ENCODE peak calls at places on chromosome 18, in seven cellular contexts. W is PC-3, X is GM12878, L is heart right ventricle, U is adrenal gland, D is upper lobe of right lung, K is left lung. R is an unnamed sample. For H3K4me1, the result is how much of the 10 kb centered on the place peaks cover.

GRCh38 chr18:69974365-69974764 is 26.7 kb upstream of the CD226 start:
- DNase-seq in U (no peak), X (no peak), D (no peak), L (no peak), W (peak), K (no peak), R (no peak)

GRCh38 chr18:6855767-6856166 is 126.3 kb downstream of the ARHGAP28 start:
- DNase-seq in D (no peak), W (no peak), U (no peak), K (no peak), L (no peak), X (no peak), R (no peak)

GRCh38 chr18:35039633-35040032 is 1.6 kb upstream of the MAPRE2 start:
- DNase-seq in X (no peak), D (no peak), U (no peak), K (no peak), L (no peak), W (peak), R (no peak)

GRCh38 chr18:37489011-37489410 is 76.6 kb downstream of the CELF4 start:
- DNase-seq in K (no peak), X (no peak), D (no peak), L (no peak), U (no peak), W (no peak), R (no peak)

GRCh38 chr18:74064510-74064909 is 83.1 kb downstream of the FBXO15 start:
- DNase-seq in X (no peak), W (peak), K (no peak), U (no peak), D (no peak), L (no peak), R (no peak)

GRCh38 chr18:22983175-22983574 is 50.0 kb downstream of the RBBP8 start:
- DNase-seq in L (no peak), K (no peak), X (no peak), W (peak), U (no peak), D (no peak), R (no peak)

GRCh38 chr18:45760443-45761036 is 36.6 kb downstream of the SLC14A1 start:
- DNase-seq in X (no peak), W (no peak), D (no peak), K (no peak), U (no peak), L (no peak), R (no peak)

GRCh38 chr18:28174181-28174906 is 2.6 kb downstream of the CDH2 start:
- DNase-seq in X (no peak), K (no peak), W (no peak), U (no peak), D (no peak), L (no peak), R (no peak)

GRCh38 chr18:60538891-60539290 is 166.3 kb upstream of the MC4R start:
- DNase-seq in L (no peak), D (no peak), W (no peak), K (no peak), U (no peak), X (no peak), R (no peak)

GRCh38 chr18:65235966-65236634 is 514.7 kb upstream of the CDH7 start:
- DNase-seq in K (no peak), U (peak), D (no peak), X (no peak), L (no peak), W (peak), R (no peak)

GRCh38 chr18:40066368-40066767 is 1888.7 kb upstream of the PIK3C3 start:
- DNase-seq in W (no peak), L (no peak), X (no peak), K (no peak), U (no peak), D (no peak), R (no peak)

GRCh38 chr18:10051877-10052631 is 138.2 kb downstream of the VAPA start:
- DNase-seq in L (peak), W (no peak), U (no peak), D (no peak), X (no peak), K (no peak), R (no peak)

GRCh38 chr18:73645175-73645715 is 502.4 kb downstream of the FBXO15 start:
- DNase-seq in D (no peak), U (no peak), W (peak), X (no peak), L (no peak), K (no peak), R (no peak)

GRCh38 chr18:25089470-25089869 is 262.5 kb downstream of the ZNF521 start:
- DNase-seq in U (no peak), D (no peak), L (no peak), X (no peak), W (peak), K (no peak), R (no peak)

GRCh38 chr18:62925031-62925688 is 209.8 kb downstream of the PHLPP1 start:
- DNase-seq in K (no peak), U (no peak), X (no peak), L (no peak), D (no peak), W (peak), R (no peak)

GRCh38 chr18:79607361-79607930 is 72.2 kb upstream of the CTDP1 start:
- DNase-seq in W (no peak), X (no peak), K (peak), D (peak), U (no peak), L (no peak), R (no peak)

GRCh38 chr18:6561029-6561861 is 146.5 kb upstream of the L3MBTL4 start:
- DNase-seq in U (peak), L (peak), D (peak), X (no peak), K (peak), W (peak), R (no peak)

GRCh38 chr18:25230658-25231326 is 121.2 kb downstream of the ZNF521 start:
- DNase-seq in K (peak), L (peak), X (no peak), U (peak), W (peak), D (no peak), R (peak)

GRCh38 chr18:28204154-28204553 is 27.2 kb upstream of the CDH2 start:
- DNase-seq in X (no peak), D (no peak), L (no peak), W (peak), K (no peak), U (peak), R (no peak)

GRCh38 chr18:25345432-25345831 is 6.5 kb downstream of the ZNF521 start:
- DNase-seq in U (no peak), W (no peak), L (no peak), X (no peak), D (no peak), K (no peak), R (no peak)

GRCh38 chr18:33020877-33021276 is 248.1 kb upstream of the KLHL14 start:
- DNase-seq in D (no peak), W (no peak), K (no peak), L (no peak), X (no peak), U (no peak), R (no peak)

GRCh38 chr18:10230072-10230471 is 224.4 kb upstream of the APCDD1 start:
- DNase-seq in L (no peak), D (no peak), W (peak), X (no peak), K (no peak), U (peak), R (no peak)

GRCh38 chr18:63963610-63964256 is 6.1 kb upstream of the SERPINB8 start:
- DNase-seq in L (peak), U (peak), X (no peak), D (no peak), W (peak), K (no peak), R (no peak)

GRCh38 chr18:35203001-35203553 is 37.8 kb upstream of the ZNF397 start:
- DNase-seq in U (no peak), X (no peak), L (no peak), W (no peak), K (no peak), D (no peak), R (no peak)

GRCh38 chr18:28837100-28837499 is 660.2 kb upstream of the CDH2 start:
- DNase-seq in D (no peak), L (no peak), W (no peak), X (no peak), U (no peak), K (no peak), R (no peak)

GRCh38 chr18:47246027-47246971 is 5.2 kb downstream of the SKOR2 start:
- DNase-seq in L (no peak), U (no peak), K (no peak), W (no peak), D (no peak), X (no peak), R (no peak)

GRCh38 chr18:43772907-43773306 is 495.6 kb upstream of the SYT4 start:
- DNase-seq in K (no peak), D (no peak), L (peak), X (no peak), W (no peak), U (no peak), R (no peak)

GRCh38 chr18:57141208-57142129 is 5.4 kb upstream of the BOD1L2 start:
- DNase-seq in U (no peak), W (peak), L (no peak), X (no peak), K (no peak), D (peak), R (no peak)

GRCh38 chr18:63965716-63966330 is 4.1 kb upstream of the SERPINB8 start:
- DNase-seq in U (no peak), X (no peak), L (no peak), D (no peak), K (no peak), W (no peak), R (no peak)

GRCh38 chr18:12904012-12904516 is 20.0 kb upstream of the PTPN2 start:
- DNase-seq in X (no peak), D (no peak), U (peak), L (peak), K (peak), W (no peak), R (peak)

GRCh38 chr18:35064291-35064690 is 23.1 kb downstream of the MAPRE2 start:
- DNase-seq in D (no peak), W (no peak), X (no peak), L (no peak), K (no peak), U (no peak), R (no peak)

GRCh38 chr18:55833543-55833942 is 245.6 kb upstream of the TCF4 start:
- DNase-seq in L (no peak), X (no peak), K (no peak), W (peak), U (no peak), D (no peak), R (no peak)

GRCh38 chr18:67410075-67410474 is 106.4 kb downstream of the DSEL start:
- DNase-seq in U (no peak), W (no peak), K (no peak), X (no peak), D (no peak), L (no peak), R (no peak)

GRCh38 chr18:41871229-41872000 is 83.6 kb upstream of the PIK3C3 start:
- DNase-seq in D (no peak), L (no peak), U (no peak), K (no peak), X (no peak), W (peak), R (no peak)

GRCh38 chr18:4605222-4605621 is 150.1 kb upstream of the DLGAP1 start:
- DNase-seq in L (no peak), D (no peak), X (no peak), K (no peak), W (no peak), U (no peak), R (no peak)

GRCh38 chr18:44917865-44918476 is 237.3 kb downstream of the SETBP1 start:
- DNase-seq in D (no peak), W (no peak), K (no peak), L (no peak), U (no peak), X (no peak), R (no peak)

GRCh38 chr18:13558132-13558531 is 168.2 kb downstream of the FAM210A start:
- DNase-seq in K (no peak), W (peak), U (no peak), X (no peak), L (peak), D (no peak), R (no peak)

DNA sequence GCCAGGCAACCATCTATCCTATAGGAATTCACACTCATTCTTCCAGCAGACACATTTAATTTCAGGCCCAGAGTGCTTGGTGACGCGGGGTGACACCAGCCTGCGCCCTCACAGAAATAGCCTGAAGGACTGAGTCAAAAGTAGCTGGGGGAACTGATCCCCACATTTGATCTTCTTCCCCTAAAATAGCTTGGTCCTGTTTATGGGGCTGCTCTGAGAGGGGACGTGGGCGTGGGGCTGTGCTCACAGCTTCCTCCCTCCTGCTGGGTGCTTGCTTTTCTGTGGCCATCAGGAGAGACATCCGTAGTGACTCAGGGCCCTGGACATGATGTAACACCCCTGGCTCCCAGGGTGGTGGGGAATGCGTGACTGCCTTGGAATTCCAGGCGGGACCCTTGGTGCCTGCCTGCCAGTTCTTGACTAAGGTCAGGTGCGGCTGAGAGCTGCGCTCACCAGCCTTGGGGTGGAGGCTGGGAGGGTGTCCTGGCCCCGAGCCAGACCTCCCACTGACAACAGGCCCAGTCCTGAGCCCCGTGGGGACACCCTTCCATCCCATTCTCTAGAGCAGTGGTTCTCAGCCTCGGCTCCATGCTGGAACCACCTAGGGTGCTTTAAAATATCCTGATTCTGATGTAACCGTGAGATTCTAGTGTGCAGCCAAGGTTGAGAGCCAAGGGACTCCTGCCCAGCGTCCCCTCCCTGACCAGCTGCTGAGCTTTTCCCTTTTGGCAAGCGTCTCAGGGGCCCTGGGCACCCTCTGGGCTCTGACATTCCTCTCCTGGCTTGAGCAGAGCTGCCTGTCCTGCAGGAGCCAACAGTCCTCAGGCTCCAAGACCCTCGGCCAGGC is 47.4 kb upstream of the SMAD7 start:
- DNase-seq in U (peak), D (peak), X (no peak), K (peak), L (peak), W (peak), R (peak)
- H3K4me3 ChIP-seq in U (no peak), D (no peak), X (no peak), K (no peak), L (no peak), W (no peak), R (no peak)

GRCh38 chr18:24052053-24052452 is 37.5 kb downstream of the TTC39C start:
- DNase-seq in X (no peak), W (peak), U (no peak), D (no peak), L (no peak), K (no peak), R (no peak)
- H3K4me1 ChIP-seq in X (under half), W (under half), U (half or more), D (under half), L (under half), K (under half), R (under half)

GRCh38 chr18:75226956-75227316 is 16.3 kb downstream of the TSHZ1 start:
- DNase-seq in L (no peak), D (no peak), K (no peak), X (no peak), U (no peak), W (no peak), R (no peak)
- H3K4me3 ChIP-seq in L (peak), D (peak), K (no peak), X (no peak), U (no peak), W (no peak), R (peak)

GRCh38 chr18:30328839-30329238 is 713.7 kb downstream of the DSC3 start:
- DNase-seq in W (peak), U (no peak), X (no peak), D (no peak), L (no peak), K (no peak), R (no peak)

GRCh38 chr18:30333310-30333709 is 709.2 kb downstream of the DSC3 start:
- DNase-seq in X (no peak), W (no peak), U (no peak), D (no peak), K (no peak), L (no peak), R (no peak)

GRCh38 chr18:30334781-30335180 is 707.8 kb downstream of the DSC3 start:
- DNase-seq in W (no peak), L (no peak), X (no peak), U (no peak), D (no peak), K (no peak), R (no peak)
- H3K4me1 ChIP-seq in W (under half), L (under half), X (under half), U (under half), D (under half), K (under half), R (under half)

DNA sequence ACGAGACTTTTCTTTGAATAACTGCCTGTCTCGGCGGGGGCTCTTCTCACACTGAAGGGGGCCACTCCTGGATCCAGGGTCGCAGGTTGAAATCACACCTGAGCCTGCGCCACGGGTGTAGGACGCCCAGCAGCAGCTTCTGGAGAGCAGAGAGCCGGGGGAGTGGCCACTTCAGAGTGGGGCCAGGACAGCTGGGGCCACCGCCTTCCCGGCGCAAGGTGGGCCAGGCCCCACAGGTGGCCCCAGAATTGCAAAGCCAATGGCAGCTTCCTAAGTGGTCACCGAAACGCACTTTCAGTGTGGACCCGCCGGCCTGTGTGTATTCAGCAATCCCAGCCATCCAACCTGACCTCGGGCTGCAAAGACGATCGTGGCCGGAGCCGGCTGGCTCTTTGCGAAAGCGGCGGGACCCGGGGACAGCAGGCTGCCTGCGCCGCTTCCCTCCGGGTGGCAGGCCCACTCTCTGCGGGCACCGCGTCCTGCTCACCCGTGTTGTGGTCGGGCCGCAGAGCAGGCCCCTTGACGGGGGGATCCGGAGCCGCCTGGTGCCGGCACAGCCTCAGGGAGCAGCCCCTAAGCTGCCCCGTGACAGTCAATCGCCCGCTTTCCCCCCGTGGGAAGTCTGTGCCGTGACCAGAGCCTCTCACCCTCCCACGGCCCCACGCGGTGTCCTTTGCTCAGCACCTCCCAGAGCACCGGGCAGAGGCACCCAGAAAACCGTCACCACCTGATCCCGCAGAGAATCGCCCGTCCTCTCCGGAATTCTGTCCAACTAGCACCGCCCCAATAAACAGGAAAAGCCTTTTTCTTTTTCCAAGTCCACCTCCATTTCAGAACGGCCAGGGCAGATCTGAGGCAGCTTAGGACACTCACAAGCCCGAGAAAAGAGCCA is 144.7 kb downstream of the ZNF516 start:
- DNase-seq in W (no peak), X (no peak), K (no peak), L (no peak), D (peak), U (no peak), R (no peak)
- H3K4me3 ChIP-seq in W (no peak), X (no peak), K (no peak), L (no peak), D (no peak), U (no peak), R (no peak)

GRCh38 chr18:36315736-36316135 is 18.2 kb downstream of the FHOD3 start:
- DNase-seq in X (no peak), L (no peak), D (no peak), K (no peak), W (peak), U (peak), R (no peak)
- H3K4me1 ChIP-seq in X (under half), L (under half), D (under half), K (under half), W (half or more), U (under half), R (under half)

GRCh38 chr18:51355841-51356240 is 158.4 kb upstream of the MEX3C start:
- DNase-seq in D (no peak), W (no peak), X (no peak), K (no peak), U (no peak), L (no peak), R (no peak)

GRCh38 chr18:51363384-51363783 is 165.9 kb upstream of the MEX3C start:
- DNase-seq in W (no peak), K (no peak), D (no peak), L (no peak), X (no peak), U (no peak), R (no peak)

GRCh38 chr18:51361130-51361860 is 163.8 kb upstream of the MEX3C start:
- DNase-seq in D (no peak), L (peak), W (peak), K (no peak), X (peak), U (peak), R (no peak)
- H3K4me3 ChIP-seq in D (no peak), L (no peak), W (no peak), K (no peak), X (no peak), U (no peak), R (no peak)

DNA sequence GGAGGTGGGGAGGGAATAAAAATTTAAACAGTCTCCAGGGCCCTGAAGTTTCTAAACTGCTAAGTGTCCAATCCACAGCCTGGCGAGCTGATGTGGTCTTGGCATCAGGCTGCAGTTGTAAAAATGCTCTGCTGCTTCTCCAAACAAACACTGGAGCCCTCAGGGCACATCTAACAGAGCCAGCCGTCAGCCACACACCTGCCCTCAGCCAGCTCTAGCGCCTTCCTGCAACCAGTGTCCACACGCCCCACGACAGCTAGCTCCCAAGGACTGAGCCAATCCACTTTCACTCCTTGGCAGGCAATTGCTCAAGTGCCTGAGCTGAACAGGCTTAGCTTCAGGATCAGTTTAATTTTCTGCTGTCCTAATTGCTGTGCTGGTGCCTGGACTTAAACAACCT is 446.4 kb upstream of the RAB12 start:
- DNase-seq in L (no peak), W (peak), X (no peak), U (no peak), D (no peak), K (no peak), R (no peak)
- H3K4me1 ChIP-seq in L (under half), W (under half), X (under half), U (under half), D (under half), K (under half), R (under half)